ENCODE peak calls at places on chromosomes 2 and 18, in eight cellular contexts. U is transverse colon; R is vagina; A is PC-9; S is CD8-positive, alpha-beta memory T cell; Z is tibial artery; K is psoas muscle; D is SK-N-MC. L is an unnamed sample.

GRCh38 chr18:54702687-54703086 is 111.6 kb downstream of the DYNAP start:
- DNase-seq in U (no peak), S (no peak), Z (no peak), D (no peak), K (no peak), R (no peak), A (no peak), L (no peak)

GRCh38 chr2:24082787-24083566 is 1.7 kb downstream of the TP53I3 start:
- DNase-seq in R (no peak), D (no peak), U (no peak), S (no peak), K (no peak), A (no peak), Z (no peak), L (no peak)

GRCh38 chr2:207825958-207826330 is 56.2 kb upstream of the FZD5 start:
- DNase-seq in A (no peak), K (no peak), D (no peak), Z (no peak), S (no peak), R (no peak), U (no peak), L (no peak)

GRCh38 chr2:203623616-203624015 is 82.8 kb upstream of the CD28 start:
- DNase-seq in R (no peak), K (no peak), S (peak), Z (no peak), U (no peak), A (no peak), D (no peak), L (no peak)

GRCh38 chr18:7614030-7614429 is 46.9 kb downstream of the PTPRM start:
- DNase-seq in A (no peak), D (no peak), R (no peak), Z (no peak), K (no peak), S (no peak), U (no peak), L (no peak)

GRCh38 chr2:64624862-64625261 is 28.9 kb downstream of the SERTAD2 start:
- DNase-seq in R (no peak), U (no peak), A (no peak), Z (no peak), D (no peak), K (no peak), S (no peak), L (no peak)

GRCh38 chr2:224056889-224057288 is 17.8 kb upstream of the SERPINE2 start:
- DNase-seq in R (no peak), D (no peak), S (no peak), Z (no peak), K (no peak), U (no peak), A (no peak), L (no peak)

GRCh38 chr2:215699018-215699417 is 263.1 kb upstream of the FN1 start:
- DNase-seq in S (no peak), R (no peak), Z (no peak), D (no peak), K (no peak), A (no peak), U (no peak), L (no peak)

DNA sequence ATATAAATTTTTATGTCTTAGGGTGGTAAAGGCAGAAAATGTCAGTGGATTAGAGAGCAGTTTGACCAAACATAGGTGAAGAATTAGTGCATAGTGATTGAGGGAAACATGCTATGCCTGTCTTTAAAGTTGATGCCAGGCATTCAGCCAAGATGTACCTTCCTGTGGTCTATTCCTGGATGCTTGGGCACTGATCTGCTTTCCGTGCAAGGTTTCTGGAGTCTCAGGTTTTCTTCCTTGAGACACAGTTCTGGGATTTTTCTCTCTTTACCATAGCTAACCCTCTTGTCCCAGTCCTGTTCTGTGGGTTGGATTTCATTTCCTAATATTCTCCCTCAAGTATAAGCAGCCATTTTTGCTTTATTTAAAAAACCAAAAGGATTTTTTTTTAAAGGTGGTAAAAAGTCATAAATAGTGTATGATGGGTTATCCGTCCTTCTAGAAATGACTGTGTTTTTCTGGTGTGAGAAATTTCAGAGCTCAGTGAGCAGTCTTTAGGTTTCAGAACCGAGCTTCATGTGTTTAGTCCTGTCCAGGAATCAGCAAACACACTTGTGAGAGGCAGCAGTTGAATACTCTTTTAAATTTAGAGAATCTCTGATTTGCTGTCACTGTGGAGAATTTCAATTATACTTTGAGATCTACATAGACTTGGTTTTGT is 43.0 kb upstream of the CYBRD1 start:
- DNase-seq in D (no peak), R (no peak), U (no peak), Z (no peak), S (no peak), K (no peak), A (no peak), L (no peak)
- H3K27ac ChIP-seq in D (no peak), R (no peak), U (no peak), Z (no peak), S (no peak), K (no peak), A (no peak), L (no peak)

GRCh38 chr2:196925768-196926561 is 542 bp downstream of the PGAP1 start:
- DNase-seq in D (no peak), S (no peak), A (peak), K (peak), Z (peak), R (peak), U (peak), L (no peak)

GRCh38 chr2:196926562-196927317 is at the start of gene PGAP1:
- DNase-seq in U (peak), R (peak), A (peak), K (peak), Z (peak), S (peak), D (no peak), L (peak)

GRCh38 chr2:196925445-196925767 is 1.1 kb downstream of the PGAP1 start:
- DNase-seq in R (no peak), D (no peak), Z (no peak), A (no peak), U (no peak), S (no peak), K (no peak), L (no peak)

GRCh38 chr2:196924051-196924450 is 2.5 kb downstream of the PGAP1 start:
- DNase-seq in D (no peak), U (no peak), A (no peak), Z (no peak), R (no peak), S (no peak), K (no peak), L (no peak)

DNA sequence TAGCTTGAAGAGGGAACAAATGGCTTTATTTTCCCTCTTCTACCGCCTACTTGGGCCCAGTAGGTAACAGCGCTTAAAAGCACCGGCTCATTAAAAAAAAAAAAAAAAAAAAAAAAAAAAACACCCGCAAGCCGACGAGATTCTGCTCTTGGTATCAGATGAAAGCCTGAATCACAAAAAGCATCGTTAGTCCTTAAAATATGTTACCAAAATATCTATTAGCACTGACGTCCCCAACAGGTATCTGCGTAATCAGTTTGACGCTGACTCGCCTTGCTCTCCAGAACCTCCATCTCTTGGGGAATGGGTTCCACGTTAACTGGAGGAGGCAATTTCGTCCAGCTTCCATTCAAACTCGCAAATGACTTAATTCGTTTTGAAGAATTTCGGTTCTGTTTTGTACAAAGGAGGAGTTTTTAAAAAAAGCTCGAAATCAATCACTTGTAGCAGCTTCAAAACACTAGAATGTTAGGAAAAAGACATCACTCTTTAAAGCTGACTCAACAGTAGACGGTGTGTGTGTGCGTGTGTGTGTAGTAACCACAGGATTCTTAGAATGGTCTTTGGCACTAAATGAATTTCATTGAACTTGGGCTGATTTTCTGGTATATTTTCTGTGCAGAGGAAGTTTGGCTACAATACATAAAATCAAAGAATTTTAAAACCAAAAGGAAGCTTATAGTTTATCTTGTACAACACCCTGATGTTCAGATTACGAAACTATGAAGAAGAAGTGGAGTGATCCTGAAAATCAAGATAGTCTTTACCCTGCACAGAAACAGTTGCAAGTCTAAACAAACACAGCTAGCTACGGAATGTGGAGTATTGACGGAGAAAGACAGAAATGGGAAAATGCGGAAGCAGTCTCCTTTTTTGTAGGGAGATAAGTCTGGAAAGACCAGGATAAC is 1.1 kb upstream of the PGAP1 start:
- DNase-seq in S (peak), R (no peak), K (no peak), Z (no peak), U (no peak), A (peak), D (no peak), L (no peak)
- H3K4me3 ChIP-seq in S (peak), R (peak), K (peak), Z (peak), U (peak), A (peak), D (peak), L (peak)

GRCh38 chr18:42446195-42446594 is 491.2 kb downstream of the PIK3C3 start:
- DNase-seq in A (no peak), D (no peak), R (no peak), U (no peak), Z (no peak), S (no peak), K (no peak), L (no peak)

GRCh38 chr18:42447688-42448087 is 492.7 kb downstream of the PIK3C3 start:
- DNase-seq in Z (no peak), A (no peak), U (no peak), K (no peak), D (no peak), S (no peak), R (no peak), L (no peak)

GRCh38 chr18:42442661-42443060 is 487.6 kb downstream of the PIK3C3 start:
- DNase-seq in A (no peak), R (no peak), K (no peak), D (no peak), S (no peak), Z (no peak), U (no peak), L (no peak)

GRCh38 chr18:42445359-42445758 is 490.3 kb downstream of the PIK3C3 start:
- DNase-seq in A (no peak), R (no peak), Z (no peak), U (no peak), D (no peak), S (no peak), K (no peak), L (no peak)

GRCh38 chr18:42444349-42444748 is 489.3 kb downstream of the PIK3C3 start:
- DNase-seq in K (no peak), D (no peak), U (no peak), Z (no peak), R (no peak), A (no peak), S (no peak), L (no peak)
- H3K27ac ChIP-seq in K (no peak), D (no peak), U (no peak), Z (no peak), R (no peak), A (no peak), S (no peak), L (no peak)

GRCh38 chr2:130252880-130253645 is 54.8 kb upstream of the TUBA3E start:
- DNase-seq in S (no peak), D (no peak), Z (no peak), A (peak), K (no peak), U (peak), R (no peak), L (no peak)
- H3K4me3 ChIP-seq in S (no peak), D (no peak), Z (no peak), A (peak), K (peak), U (no peak), R (no peak), L (peak)

DNA sequence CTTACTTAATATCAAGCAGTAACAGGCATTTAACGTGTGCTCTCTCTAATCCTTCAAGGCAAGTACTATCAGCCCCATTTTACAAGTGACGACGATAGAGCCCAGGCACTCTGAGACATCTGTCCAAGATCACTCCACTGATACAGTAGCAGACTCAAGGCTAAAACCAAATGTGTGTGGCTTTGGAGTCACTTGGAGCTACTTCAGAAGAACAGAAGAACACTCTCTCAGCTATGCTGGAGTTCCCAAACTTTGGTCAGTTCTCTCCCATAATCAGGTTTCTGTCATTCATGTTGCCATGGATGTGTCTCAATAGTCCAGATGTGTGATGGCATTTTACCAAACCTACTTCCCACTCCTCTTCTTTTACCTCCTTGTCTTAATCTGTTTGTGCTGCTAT is 39.6 kb downstream of the PID1 start:
- DNase-seq in S (no peak), K (no peak), Z (no peak), A (no peak), R (no peak), U (no peak), D (no peak), L (no peak)
- H3K27ac ChIP-seq in S (no peak), K (no peak), Z (no peak), A (no peak), R (no peak), U (no peak), D (no peak), L (no peak)

DNA sequence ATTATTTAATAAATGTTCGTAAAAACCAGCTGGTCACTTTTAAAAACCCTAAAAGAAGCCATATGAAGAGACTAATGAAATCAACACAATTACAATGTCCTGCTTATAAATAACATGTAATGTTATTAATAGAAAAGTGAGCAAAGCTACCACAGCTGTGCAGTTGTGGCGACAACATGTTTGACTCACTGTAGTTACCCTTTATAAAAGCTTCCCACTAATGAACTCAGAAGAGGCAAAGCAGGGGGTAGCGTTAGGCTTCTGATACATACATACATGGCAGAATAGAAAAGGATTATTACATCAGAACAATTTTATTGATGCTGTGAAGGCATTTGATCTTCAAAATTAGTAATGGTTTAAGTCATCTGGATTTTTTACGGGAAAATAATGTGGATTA is 219.7 kb downstream of the SLC4A10 start:
- DNase-seq in U (no peak), D (no peak), R (no peak), S (no peak), K (no peak), A (no peak), Z (no peak), L (no peak)
- H3K4me3 ChIP-seq in U (no peak), D (no peak), R (no peak), S (no peak), K (no peak), A (no peak), Z (no peak), L (no peak)

GRCh38 chr2:237701859-237702370 is 74.5 kb downstream of the LRRFIP1 start:
- DNase-seq in K (no peak), D (no peak), S (no peak), R (peak), A (no peak), Z (no peak), U (no peak), L (no peak)
- H3K27ac ChIP-seq in K (peak), D (peak), S (peak), R (peak), A (no peak), Z (peak), U (peak), L (peak)

GRCh38 chr2:108993095-108993937 is 4.3 kb upstream of the EDAR start:
- DNase-seq in U (no peak), D (no peak), K (no peak), Z (no peak), A (no peak), R (no peak), S (no peak), L (no peak)

GRCh38 chr2:108983610-108984009 is 5.4 kb downstream of the EDAR start:
- DNase-seq in A (no peak), R (no peak), Z (no peak), U (no peak), D (no peak), S (no peak), K (no peak), L (no peak)

GRCh38 chr2:108987111-108987510 is 1.9 kb downstream of the EDAR start:
- DNase-seq in D (no peak), K (no peak), U (no peak), R (no peak), Z (no peak), A (no peak), S (no peak), L (no peak)

GRCh38 chr2:108988796-108989713 is at the start of gene EDAR:
- DNase-seq in A (peak), R (no peak), U (peak), K (no peak), D (no peak), S (peak), Z (no peak), L (no peak)

DNA sequence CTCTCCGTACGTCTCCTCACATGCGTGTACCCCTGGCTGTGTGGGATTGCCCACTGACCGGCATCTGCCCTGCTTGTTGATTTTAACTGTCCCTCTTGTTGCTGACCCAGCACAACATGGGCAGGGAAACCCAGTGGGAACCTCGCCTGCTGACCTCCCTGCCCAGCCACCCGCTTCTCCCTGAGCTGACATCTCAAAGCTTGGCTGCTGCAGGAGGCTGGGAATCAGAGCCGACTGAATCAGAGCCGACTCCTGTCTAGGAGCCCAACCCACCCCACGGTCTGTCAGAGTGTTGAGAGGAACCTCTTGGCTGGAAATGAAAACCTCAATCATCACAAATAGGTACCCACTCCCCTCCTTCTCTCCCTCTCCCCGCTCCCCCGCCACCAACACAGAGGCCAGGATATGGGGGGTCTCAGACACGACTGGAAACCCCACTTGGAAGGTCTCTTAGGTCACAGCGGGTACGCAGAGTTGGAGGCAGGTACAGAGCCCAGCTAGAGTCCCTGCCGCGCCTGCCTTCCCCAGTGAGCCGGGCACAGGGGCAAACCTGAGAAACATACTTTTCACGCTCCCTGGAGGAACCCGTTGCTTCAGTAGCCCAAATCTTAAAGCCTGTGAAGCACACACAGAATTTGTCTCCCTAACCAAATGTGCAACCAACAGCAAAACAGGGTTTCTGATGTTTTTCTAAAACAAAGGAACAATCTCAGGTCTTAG is 784 bp downstream of the EDAR start:
- DNase-seq in D (no peak), Z (no peak), R (no peak), A (no peak), K (no peak), U (no peak), S (no peak), L (no peak)
- H3K4me3 ChIP-seq in D (no peak), Z (no peak), R (no peak), A (no peak), K (no peak), U (no peak), S (peak), L (no peak)

GRCh38 chr2:217639481-217639880 is 363.3 kb downstream of the TNS1 start:
- DNase-seq in D (no peak), Z (no peak), R (no peak), A (no peak), K (no peak), U (no peak), S (no peak), L (no peak)

GRCh38 chr2:217643814-217644301 is 358.9 kb downstream of the TNS1 start:
- DNase-seq in S (no peak), U (no peak), K (peak), D (no peak), A (no peak), R (no peak), Z (no peak), L (no peak)

GRCh38 chr2:217638533-217638932 is 364.3 kb downstream of the TNS1 start:
- DNase-seq in D (no peak), A (no peak), K (no peak), U (no peak), S (no peak), Z (no peak), R (no peak), L (no peak)

GRCh38 chr2:217642944-217643343 is 359.9 kb downstream of the TNS1 start:
- DNase-seq in U (no peak), R (no peak), K (no peak), A (no peak), D (no peak), S (no peak), Z (no peak), L (no peak)

DNA sequence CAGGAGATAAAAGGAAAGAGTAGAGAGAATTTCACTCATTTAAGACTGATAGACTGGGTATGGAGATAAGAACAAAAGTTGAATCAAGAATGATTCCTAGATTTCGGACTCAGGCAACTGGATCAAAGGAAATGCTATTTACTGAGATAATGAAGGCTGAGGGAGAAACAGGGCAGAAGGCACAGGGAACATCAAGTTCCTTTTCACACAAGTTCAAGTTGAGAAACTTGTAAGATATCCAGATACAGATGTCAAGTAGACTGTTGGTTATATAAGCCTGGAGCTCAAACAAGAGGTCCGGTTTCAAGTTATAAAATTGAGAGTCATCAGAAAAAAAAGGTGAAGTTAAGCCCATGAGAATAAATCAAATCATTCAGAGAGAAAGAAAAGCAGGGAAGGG is 360.8 kb downstream of the TNS1 start:
- DNase-seq in Z (no peak), A (no peak), U (no peak), S (no peak), R (no peak), D (no peak), K (no peak), L (no peak)
- H3K27ac ChIP-seq in Z (no peak), A (no peak), U (peak), S (no peak), R (peak), D (no peak), K (no peak), L (no peak)